ENCODE peak calls at places on chromosome 5, in four cellular contexts. H is HepG2, R is K562, I is GM12878. C is an unnamed sample.

GRCh38 chr5:156356238-156356637 is 29.3 kb downstream of the SGCD start:
- DNase-seq in R (no peak), H (no peak), I (no peak), C (no peak)

GRCh38 chr5:98794414-98795080 is 21.1 kb downstream of the RGMB start:
- DNase-seq in H (no peak), I (no peak), R (no peak), C (no peak)

GRCh38 chr5:138082033-138082432 is 1.8 kb upstream of the WNT8A start:
- DNase-seq in H (peak), R (peak), I (no peak), C (no peak)

GRCh38 chr5:176446884-176447537 is 1.2 kb upstream of the FAF2 start:
- DNase-seq in I (no peak), H (no peak), R (peak), C (no peak)

GRCh38 chr5:153480401-153480800 is 10.1 kb upstream of the GRIA1 start:
- DNase-seq in H (no peak), R (no peak), I (peak), C (no peak)

GRCh38 chr5:152288917-152289595 is 116.0 kb downstream of the NMUR2 start:
- DNase-seq in R (no peak), I (no peak), H (no peak), C (no peak)

GRCh38 chr5:69462170-69462569 is 30.4 kb upstream of the OCLN start:
- DNase-seq in H (no peak), R (no peak), I (no peak), C (no peak)

GRCh38 chr5:174733091-174733690 is 8.8 kb downstream of the MSX2 start:
- DNase-seq in H (no peak), I (no peak), R (no peak), C (no peak)

GRCh38 chr5:19240150-19240549 is 747.9 kb downstream of the CDH18 start:
- DNase-seq in I (no peak), R (no peak), H (no peak), C (no peak)

GRCh38 chr5:85591311-85591710 is 1026.4 kb upstream of the COX7C start:
- DNase-seq in H (no peak), R (no peak), I (no peak), C (no peak)

GRCh38 chr5:80659111-80659510 is 4.3 kb upstream of the DHFR start:
- DNase-seq in H (no peak), I (no peak), R (no peak), C (no peak)

GRCh38 chr5:130135506-130135905 is 231.2 kb downstream of the CHSY3 start:
- DNase-seq in H (no peak), I (no peak), R (no peak), C (no peak)

GRCh38 chr5:75054110-75054930 is 2.0 kb upstream of the GCNT4 start:
- DNase-seq in I (no peak), R (no peak), H (no peak), C (no peak)

GRCh38 chr5:93497101-93497500 is 83.9 kb downstream of the NR2F1-AS1 start:
- DNase-seq in H (no peak), R (no peak), I (no peak), C (no peak)

GRCh38 chr5:171313481-171314206 is 4.6 kb downstream of the TLX3 start:
- DNase-seq in I (no peak), R (no peak), H (no peak), C (no peak)

GRCh38 chr5:178625679-178626483 is 969 bp downstream of the CLK4 start:
- DNase-seq in I (no peak), R (peak), H (no peak), C (peak)

GRCh38 chr5:136040746-136041415 is 12.1 kb downstream of the TGFBI start:
- DNase-seq in I (no peak), H (no peak), R (no peak), C (no peak)

GRCh38 chr5:1516615-1517601 is 6.9 kb downstream of the LPCAT1 start:
- DNase-seq in R (no peak), I (no peak), H (peak), C (no peak)

GRCh38 chr5:175520321-175520720 is 42.0 kb downstream of the SFXN1 start:
- DNase-seq in I (no peak), H (no peak), R (no peak), C (no peak)

GRCh38 chr5:153818626-153819025 is 220.1 kb downstream of the FAM114A2 start:
- DNase-seq in I (no peak), R (no peak), H (no peak), C (no peak)

GRCh38 chr5:63401434-63402046 is 560.7 kb downstream of the HTR1A start:
- DNase-seq in H (peak), I (peak), R (peak), C (peak)

GRCh38 chr5:399296-400281 is 43.4 kb upstream of the EXOC3 start:
- DNase-seq in R (no peak), H (peak), I (peak), C (peak)

GRCh38 chr5:145834917-145835838 is at the start of gene PRELID2:
- DNase-seq in I (peak), R (peak), H (peak), C (peak)

GRCh38 chr5:64165160-64165499 is 513 bp upstream of the RNF180 start:
- DNase-seq in I (no peak), H (no peak), R (no peak), C (no peak)

GRCh38 chr5:178108966-178109365 is 4.4 kb upstream of the N4BP3 start:
- DNase-seq in I (no peak), H (no peak), R (no peak), C (no peak)

GRCh38 chr5:124655943-124656459 is 90.4 kb downstream of the ZNF608 start:
- DNase-seq in R (peak), I (no peak), H (peak), C (peak)

GRCh38 chr5:55456216-55456895 is 78.4 kb downstream of the PLPP1 start:
- DNase-seq in H (no peak), I (no peak), R (no peak), C (no peak)

GRCh38 chr5:31886206-31886605 is 247.3 kb downstream of the PDZD2 start:
- DNase-seq in H (no peak), I (no peak), R (no peak), C (no peak)
- TF ChIP-seq FOXK2 in H (no peak), I (no peak), R (no peak), C (no peak)

GRCh38 chr5:61293051-61293450 is 39.0 kb upstream of the ZSWIM6 start:
- DNase-seq in H (no peak), I (no peak), R (no peak), C (no peak)
- TF ChIP-seq FOXK2 in H (no peak), I (no peak), R (no peak), C (no peak)

GRCh38 chr5:73150872-73151271 is 22.1 kb upstream of the TMEM174 start:
- DNase-seq in R (no peak), I (no peak), H (no peak), C (no peak)
- TF ChIP-seq FOXK2 in R (no peak), I (no peak), H (no peak), C (no peak)

GRCh38 chr5:160175438-160176218 is 53.7 kb upstream of the FABP6 start:
- DNase-seq in I (no peak), R (no peak), H (no peak), C (no peak)
- TF ChIP-seq FOXK2 in I (no peak), R (no peak), H (no peak), C (no peak)

DNA sequence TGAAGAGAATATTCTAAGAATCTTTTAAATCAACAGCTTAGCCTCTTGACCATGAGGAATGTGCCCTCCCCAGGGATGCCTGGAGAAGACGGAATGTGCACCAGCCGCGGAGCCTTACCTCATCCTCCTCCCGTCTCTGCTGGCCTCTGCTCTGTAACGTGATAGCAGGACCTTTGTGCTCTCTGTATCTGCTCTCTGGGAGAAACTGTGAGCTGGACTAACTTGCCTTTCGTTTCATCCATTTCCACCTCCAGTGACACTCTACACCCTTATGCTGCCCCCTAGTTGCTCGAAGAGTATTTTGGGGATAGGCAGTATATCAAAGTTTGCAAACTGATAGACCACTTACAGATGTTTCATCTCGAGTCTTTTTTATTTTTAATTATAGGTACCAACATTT is 141.4 kb downstream of the NPR3 start:
- DNase-seq in R (no peak), I (no peak), H (peak), C (no peak)
- TF ChIP-seq FOXK2 in R (no peak), I (no peak), H (no peak), C (no peak)

GRCh38 chr5:118354806-118355205 is 633.5 kb downstream of the DTWD2 start:
- DNase-seq in R (no peak), H (no peak), I (no peak), C (no peak)
- TF ChIP-seq FOXK2 in R (no peak), H (no peak), I (no peak), C (no peak)

GRCh38 chr5:110469486-110469885 is 257.0 kb downstream of the TMEM232 start:
- DNase-seq in I (no peak), R (no peak), H (no peak), C (no peak)
- TF ChIP-seq FOXK2 in I (no peak), R (no peak), H (no peak), C (no peak)

GRCh38 chr5:103612545-103612944 is 50.0 kb upstream of the NUDT12 start:
- DNase-seq in I (no peak), R (no peak), H (no peak), C (no peak)
- TF ChIP-seq FOXK2 in I (no peak), R (no peak), H (no peak), C (no peak)

C was measured in HEK293T.